ENCODE peak calls at places on chromosome 21, in ten cellular contexts. H is pancreas; U is adrenal gland; S is fibroblast of lung; R is CD8-positive, alpha-beta memory T cell; P is cardiac muscle cell; J is heart right ventricle; Q is adipocyte; Y is CD4-positive, alpha-beta memory T cell; I is sigmoid colon. E is an unnamed sample.

GRCh38 chr21:18041012-18041411 is 203.6 kb upstream of the CHODL start:
- DNase-seq in H (no peak), U (no peak), S (no peak), R (no peak), P (peak; percentile 8), J (no peak), Q (no peak), Y (no peak), I (no peak), E (no peak)

GRCh38 chr21:34510148-34511142 is 1.6 kb downstream of the KCNE1 start:
- DNase-seq in H (peak; percentile 86), U (peak; percentile 82), S (peak; percentile 70), R (no peak), P (peak; percentile 83), J (peak; percentile 81), Q (peak; percentile 72), Y (no peak), I (peak; percentile 82), E (peak; percentile 90)

GRCh38 chr21:42739061-42739931 is 85.9 kb downstream of the PDE9A start:
- DNase-seq in H (no peak), U (no peak), S (no peak), R (no peak), P (peak; percentile 9), J (no peak), Q (peak; percentile 20), Y (no peak), I (peak; percentile 59), E (no peak)

GRCh38 chr21:42006765-42007164 is 3.4 kb downstream of the ZBTB21 start:
- DNase-seq in H (no peak), U (no peak), S (no peak), R (no peak), P (no peak), J (no peak), Q (no peak), Y (no peak), I (no peak), E (no peak)

GRCh38 chr21:42287193-42288083 is 27.8 kb downstream of the TFF3 start:
- DNase-seq in H (no peak), U (no peak), S (no peak), R (no peak), P (no peak), J (no peak), Q (no peak), Y (peak; percentile 10), I (no peak), E (no peak)

GRCh38 chr21:31255846-31256395 is 88.1 kb downstream of the TIAM1 start:
- DNase-seq in H (no peak), U (no peak), S (no peak), R (no peak), P (no peak), J (no peak), Q (no peak), Y (no peak), I (no peak), E (no peak)

GRCh38 chr21:19048088-19048672 is 644.6 kb upstream of the TMPRSS15 start:
- DNase-seq in H (no peak), U (no peak), S (no peak), R (no peak), P (no peak), J (no peak), Q (no peak), Y (no peak), I (no peak), E (no peak)

GRCh38 chr21:44958471-44959191 is 18.8 kb downstream of the SLX9 start:
- DNase-seq in H (peak; percentile 52), U (peak; percentile 92), S (peak; percentile 90), R (no peak), P (peak; percentile 96), J (peak; percentile 92), Q (peak; percentile 76), Y (no peak), I (peak; percentile 92), E (no peak)

GRCh38 chr21:31180256-31181088 is 142.2 kb upstream of the KRTAP19-8 start:
- DNase-seq in H (no peak), U (no peak), S (peak; percentile 71), R (no peak), P (peak; percentile 72), J (no peak), Q (peak; percentile 75), Y (peak; percentile 49), I (no peak), E (no peak)

GRCh38 chr21:43984905-43985689 is 27.0 kb upstream of the TRAPPC10 start:
- DNase-seq in H (peak; percentile 17), U (no peak), S (peak; percentile 8), R (no peak), P (no peak), J (no peak), Q (no peak), Y (no peak), I (no peak), E (no peak)

DNA sequence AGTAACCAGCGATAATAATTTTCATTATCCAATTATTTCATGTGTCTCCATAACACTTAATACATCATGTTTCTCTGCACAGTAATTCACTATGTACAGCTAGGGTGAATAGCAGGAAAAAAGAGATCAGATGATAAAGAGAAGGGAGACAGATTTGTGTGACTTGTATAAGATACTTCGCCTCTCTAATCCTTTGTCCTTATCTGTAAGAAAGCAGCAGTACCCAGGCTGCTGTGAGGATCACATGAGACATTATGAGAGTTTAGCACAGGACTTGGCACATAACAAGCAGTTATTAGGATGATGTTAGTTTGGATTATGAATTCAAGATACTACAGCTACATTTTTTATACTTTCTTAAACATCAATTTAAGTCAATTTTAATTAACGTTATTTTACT is 6.3 kb downstream of the ERG start:
- DNase-seq in H (no peak), U (no peak), S (no peak), R (no peak), P (no peak), J (no peak), Q (no peak), Y (no peak), I (no peak), E (no peak)
- H3K27me3 ChIP-seq in H (no peaks in the 10 kb centered on the region), U (peaks cover 4% of the 10 kb centered on the region), S (no peaks in the 10 kb centered on the region), R (no peaks in the 10 kb centered on the region), P (no peaks in the 10 kb centered on the region), J (no peaks in the 10 kb centered on the region), Q (no peaks in the 10 kb centered on the region), Y (no peaks in the 10 kb centered on the region), I (no peaks in the 10 kb centered on the region), E (no peaks in the 10 kb centered on the region)

GRCh38 chr21:33023574-33024277 is 2.0 kb upstream of the OLIG2 start:
- DNase-seq in H (no peak), U (no peak), S (no peak), R (no peak), P (no peak), J (no peak), Q (no peak), Y (no peak), I (no peak), E (no peak)

GRCh38 chr21:33024278-33025103 is 1.2 kb upstream of the OLIG2 start:
- DNase-seq in H (no peak), U (no peak), S (no peak), R (no peak), P (no peak), J (no peak), Q (no peak), Y (no peak), I (no peak), E (no peak)

GRCh38 chr21:33026299-33026858 is 644 bp downstream of the OLIG2 start:
- DNase-seq in H (no peak), U (no peak), S (no peak), R (no peak), P (no peak), J (no peak), Q (no peak), Y (no peak), I (peak; percentile 20), E (no peak)

GRCh38 chr21:33025471-33026298 is at the start of gene OLIG2:
- DNase-seq in H (no peak), U (no peak), S (no peak), R (no peak), P (no peak), J (no peak), Q (no peak), Y (no peak), I (peak; percentile 50), E (no peak)

GRCh38 chr21:33025106-33025470 is 647 bp upstream of the OLIG2 start:
- DNase-seq in H (no peak), U (no peak), S (no peak), R (no peak), P (no peak), J (no peak), Q (no peak), Y (no peak), I (no peak), E (no peak)
- H3K4me3 ChIP-seq in H (no peak overlapping the region), U (no peak overlapping the region), S (no peak overlapping the region), R (no peak overlapping the region), P (no peak overlapping the region), J (no peak overlapping the region), Q (no peak overlapping the region), Y (no peak overlapping the region), I (no peak overlapping the region), E (no peak overlapping the region)

DNA sequence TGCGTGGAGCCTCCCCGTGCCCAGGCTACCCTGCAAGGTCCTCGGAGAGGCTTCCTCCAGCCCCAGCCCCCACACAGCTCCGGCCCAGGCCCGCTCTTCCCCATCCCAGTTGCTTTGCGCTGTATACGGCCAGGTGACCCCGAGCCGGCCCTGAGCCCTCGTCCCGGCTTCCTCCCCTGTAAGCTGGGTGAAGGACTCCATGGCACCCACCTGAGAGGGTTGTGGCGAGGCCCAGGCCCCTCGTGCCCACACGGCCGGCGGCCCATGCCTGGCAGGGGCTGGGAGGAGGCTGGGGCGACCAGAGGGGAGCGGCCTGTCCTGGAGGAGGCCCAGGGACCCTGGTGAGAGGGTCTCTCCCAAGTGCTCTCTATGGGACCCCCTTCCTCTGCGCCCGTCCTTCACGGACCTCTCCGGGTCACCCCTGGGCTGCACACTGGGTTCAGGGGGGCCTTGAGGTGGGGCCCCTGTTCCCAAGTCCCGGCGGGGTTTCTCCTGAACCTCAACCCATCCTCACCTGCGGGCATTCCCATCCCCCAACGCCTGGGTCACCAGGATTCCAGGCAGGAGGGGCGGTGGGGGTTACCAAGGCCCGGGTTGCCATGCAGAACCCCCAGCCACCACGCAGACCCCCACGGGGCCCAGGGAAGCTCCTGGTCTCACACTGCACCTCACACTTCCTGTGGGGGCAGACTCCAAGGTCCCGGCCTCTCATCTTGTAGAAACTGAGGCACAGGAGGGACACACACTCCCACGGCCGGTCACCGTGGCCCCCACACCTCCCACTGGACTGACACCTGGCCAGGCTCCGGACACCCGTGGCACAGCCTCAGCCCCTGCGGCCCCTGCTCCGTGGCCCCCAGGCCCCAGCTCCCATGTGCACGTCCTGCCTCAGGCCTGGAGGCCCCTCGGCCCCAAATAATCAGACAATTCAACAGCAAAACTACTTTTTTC is 25.3 kb downstream of the COL6A1 start:
- DNase-seq in H (no peak), U (peak; percentile 43), S (no peak), R (no peak), P (no peak), J (no peak), Q (no peak), Y (no peak), I (peak; percentile 65), E (no peak)
- H3K27me3 ChIP-seq in H (no peaks in the 10 kb centered on the region), U (no peaks in the 10 kb centered on the region), S (no peaks in the 10 kb centered on the region), R (no peaks in the 10 kb centered on the region), P (no peaks in the 10 kb centered on the region), J (no peaks in the 10 kb centered on the region), Q (no peaks in the 10 kb centered on the region), Y (no peaks in the 10 kb centered on the region), I (no peaks in the 10 kb centered on the region), E (no peaks in the 10 kb centered on the region)

DNA sequence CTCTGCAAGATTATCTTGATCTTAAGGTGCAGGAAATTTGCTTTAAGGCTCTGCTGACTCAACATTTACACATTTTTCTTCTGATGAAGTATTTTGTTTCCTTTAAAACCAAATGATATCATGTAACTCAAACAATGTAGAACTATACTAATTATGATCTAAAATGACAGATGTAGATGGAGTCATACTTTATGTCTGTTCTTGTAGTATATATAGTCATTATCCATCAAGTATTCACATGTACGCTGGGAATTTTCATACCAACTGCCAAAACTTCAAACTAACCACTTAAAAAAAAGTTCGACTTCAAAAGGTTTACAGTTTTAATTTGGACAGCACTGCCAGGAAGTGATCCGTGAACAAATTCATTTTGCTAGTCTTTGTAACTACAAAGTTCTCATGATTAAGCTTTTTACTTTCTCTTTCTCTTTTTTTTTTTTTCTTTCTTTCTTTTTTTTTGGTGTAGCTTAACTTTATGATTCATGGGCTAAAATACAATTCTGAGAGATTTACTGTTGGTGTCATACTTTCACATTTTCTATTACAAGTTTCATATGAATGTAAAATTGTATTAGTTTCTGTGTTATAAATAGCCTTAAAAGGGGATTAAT is 509.0 kb upstream of the CXADR start:
- DNase-seq in H (no peak), U (no peak), S (peak; percentile 22), R (no peak), P (peak; percentile 1), J (no peak), Q (peak; percentile 56), Y (no peak), I (no peak), E (no peak)
- H3K4me3 ChIP-seq in H (no peak overlapping the region), U (peak overlapping the region; percentile 24), S (peak overlapping the region; percentile 32), R (no peak overlapping the region), P (no peak overlapping the region), J (peak overlapping the region; percentile 13), Q (peak overlapping the region; percentile 76), Y (no peak overlapping the region), I (peak overlapping the region; percentile 14), E (peak overlapping the region; percentile 17)